ENCODE peak calls at places on chromosome 17, in five cellular contexts. W is sigmoid colon; K is mammary epithelial cell; B is A549; H is Jurkat, Clone E6-1. Q is an unnamed sample.

GRCh38 chr17:12977008-12977751 is 40.6 kb downstream of the ELAC2 start:
- DNase-seq in K (no peak), W (no peak), B (no peak), H (no peak), Q (no peak)

GRCh38 chr17:60006160-60006559 is 41.6 kb upstream of the RNFT1 start:
- DNase-seq in H (no peak), W (no peak), K (no peak), B (no peak), Q (no peak)

GRCh38 chr17:48995332-48995870 is 1.8 kb upstream of the IGF2BP1 start:
- DNase-seq in H (no peak), B (peak; percentile 83), W (no peak), K (no peak), Q (no peak)

GRCh38 chr17:17846645-17847044 is 9.9 kb upstream of the SREBF1 start:
- DNase-seq in B (no peak), W (no peak), K (no peak), H (no peak), Q (no peak)

GRCh38 chr17:14211778-14212177 is 24.9 kb downstream of the CDRT15 start:
- DNase-seq in H (no peak), K (no peak), B (no peak), W (no peak), Q (peak; percentile 87)

GRCh38 chr17:43526886-43527648 is 19.1 kb downstream of the ETV4 start:
- DNase-seq in K (no peak), B (no peak), W (no peak), H (no peak), Q (no peak)

GRCh38 chr17:57956311-57957119 is 1.3 kb upstream of the CUEDC1 start:
- DNase-seq in W (peak; percentile 55), H (peak; percentile 84), B (no peak), K (no peak), Q (peak; percentile 71)

GRCh38 chr17:17811381-17812210 is 25.2 kb downstream of the SREBF1 start:
- DNase-seq in W (no peak), H (no peak), K (no peak), B (peak; percentile 75), Q (no peak)

GRCh38 chr17:32878211-32878610 is 1.3 kb upstream of the MYO1D start:
- DNase-seq in W (peak; percentile 72), K (peak; percentile 37), B (no peak), H (no peak), Q (no peak)

GRCh38 chr17:78558181-78558850 is 18.9 kb downstream of the DNAH17 start:
- DNase-seq in W (no peak), H (no peak), K (peak; percentile 11), B (peak; percentile 53), Q (no peak)

GRCh38 chr17:59311051-59311468 is 20.4 kb upstream of the YPEL2 start:
- DNase-seq in K (peak; percentile 37), H (peak; percentile 54), B (peak; percentile 71), W (no peak), Q (no peak)

GRCh38 chr17:55284001-55284884 is 19.5 kb downstream of the HLF start:
- DNase-seq in W (no peak), B (no peak), K (no peak), H (peak; percentile 9), Q (no peak)

GRCh38 chr17:43468746-43469544 is 14.8 kb upstream of the DHX8 start:
- DNase-seq in B (peak; percentile 73), H (no peak), W (no peak), K (peak; percentile 100), Q (no peak)

GRCh38 chr17:70332811-70333210 is 163.5 kb downstream of the KCNJ2 start:
- DNase-seq in K (no peak), W (no peak), H (no peak), B (no peak), Q (no peak)

GRCh38 chr17:15432807-15433547 is 34.4 kb downstream of the CDRT4 start:
- DNase-seq in B (no peak), K (no peak), H (no peak), W (no peak), Q (no peak)

GRCh38 chr17:71441098-71441497 is 679.7 kb upstream of the SOX9 start:
- DNase-seq in W (no peak), H (no peak), K (peak; percentile 94), B (peak; percentile 90), Q (no peak)

GRCh38 chr17:50204431-50204830 is 3.0 kb upstream of the COL1A1 start:
- DNase-seq in B (no peak), W (no peak), H (no peak), K (no peak), Q (no peak)

GRCh38 chr17:40480501-40481003 is 20.9 kb downstream of the TNS4 start:
- DNase-seq in W (no peak), H (peak; percentile 63), K (peak; percentile 63), B (peak; percentile 87), Q (peak; percentile 91)

GRCh38 chr17:59406808-59407381 is 75.4 kb downstream of the YPEL2 start:
- DNase-seq in K (no peak), W (no peak), B (peak; percentile 56), H (no peak), Q (no peak)

GRCh38 chr17:17580662-17581470 is 10.6 kb downstream of the PEMT start:
- DNase-seq in W (no peak), H (no peak), B (no peak), K (no peak), Q (no peak)

GRCh38 chr17:80070375-80071115 is 30.8 kb upstream of the GAA start:
- DNase-seq in B (no peak), W (no peak), H (no peak), K (no peak), Q (no peak)

GRCh38 chr17:50665838-50666237 is 31.2 kb downstream of the ABCC3 start:
- DNase-seq in K (no peak), B (no peak), H (no peak), W (no peak), Q (no peak)

GRCh38 chr17:60128171-60128859 is 21.5 kb upstream of the CA4 start:
- DNase-seq in W (peak; percentile 4), K (no peak), B (no peak), H (no peak), Q (peak; percentile 14)

GRCh38 chr17:74591503-74591902 is 580 bp downstream of the CD300LD start:
- DNase-seq in H (no peak), W (no peak), K (no peak), B (no peak), Q (no peak)

GRCh38 chr17:22303096-22303495 is 610.8 kb downstream of the KCNJ18 start:
- DNase-seq in H (no peak), B (no peak), W (no peak), K (no peak), Q (no peak)

GRCh38 chr17:164536-165235 is 16.8 kb downstream of the DOC2B start:
- DNase-seq in B (peak; percentile 65), W (no peak), K (peak; percentile 4), H (peak; percentile 14), Q (no peak)

GRCh38 chr17:66485272-66485947 is 183.0 kb downstream of the PRKCA start:
- DNase-seq in B (no peak), H (no peak), W (no peak), K (no peak), Q (no peak)

GRCh38 chr17:4187076-4187475 is 44.1 kb downstream of the CYB5D2 start:
- DNase-seq in B (no peak), H (no peak), K (peak; percentile 99), W (no peak), Q (no peak)

GRCh38 chr17:22278302-22279275 is 586.3 kb downstream of the KCNJ18 start:
- DNase-seq in H (no peak), W (peak; percentile 59), B (no peak), K (no peak), Q (peak; percentile 64)

GRCh38 chr17:56393156-56393555 is 200.3 kb upstream of the NOG start:
- DNase-seq in H (no peak), B (no peak), K (no peak), W (no peak), Q (no peak)

GRCh38 chr17:30913955-30914354 is 7.8 kb upstream of the ADAP2 start:
- DNase-seq in B (no peak), H (no peak), W (no peak), K (no peak), Q (no peak)

GRCh38 chr17:60256174-60256573 is 106.4 kb downstream of the CA4 start:
- DNase-seq in B (no peak), W (no peak), K (no peak), H (no peak), Q (no peak)

GRCh38 chr17:72751746-72752145 is 340.7 kb downstream of the SLC39A11 start:
- DNase-seq in W (no peak), H (no peak), B (no peak), K (no peak), Q (no peak)

GRCh38 chr17:38431343-38432145 is 3.3 kb downstream of the ARHGAP23 start:
- DNase-seq in K (no peak), H (no peak), W (no peak), B (no peak), Q (no peak)

GRCh38 chr17:10161392-10161791 is 37.0 kb downstream of the GAS7 start:
- DNase-seq in W (no peak), H (no peak), K (no peak), B (no peak), Q (no peak)

GRCh38 chr17:47692137-47692894 is 1.6 kb upstream of the TBKBP1 start:
- DNase-seq in H (no peak), B (no peak), K (no peak), W (no peak), Q (no peak)
- H3K4me3 ChIP-seq in H (no peak overlapping the region), B (no peak overlapping the region), K (no peak overlapping the region), W (no peak overlapping the region), Q (no peak overlapping the region)

GRCh38 chr17:1347681-1348318 is 52.2 kb downstream of the YWHAE start:
- DNase-seq in B (no peak), H (no peak), K (peak; percentile 44), W (peak; percentile 75), Q (peak; percentile 81)
- H3K4me3 ChIP-seq in B (no peak overlapping the region), H (no peak overlapping the region), K (no peak overlapping the region), W (peak overlapping the region; percentile 30), Q (peak overlapping the region; percentile 32)

GRCh38 chr17:81518113-81518784 is 5.7 kb upstream of the ACTG1 start:
- DNase-seq in B (no peak), W (no peak), H (no peak), K (no peak), Q (no peak)

GRCh38 chr17:81515530-81516041 is 3.0 kb upstream of the ACTG1 start:
- DNase-seq in B (no peak), K (no peak), W (peak; percentile 76), H (no peak), Q (peak; percentile 90)

GRCh38 chr17:81517339-81518112 is 4.9 kb upstream of the ACTG1 start:
- DNase-seq in K (no peak), B (no peak), W (no peak), H (no peak), Q (peak; percentile 90)

GRCh38 chr17:81516439-81516838 is 3.8 kb upstream of the ACTG1 start:
- DNase-seq in B (no peak), H (no peak), K (no peak), W (no peak), Q (peak; percentile 82)

GRCh38 chr17:81517009-81517338 is 4.4 kb upstream of the ACTG1 start:
- DNase-seq in K (no peak), W (no peak), H (no peak), B (no peak), Q (no peak)
- H3K4me3 ChIP-seq in K (no peak overlapping the region), W (peak overlapping the region; percentile 88), H (no peak overlapping the region), B (no peak overlapping the region), Q (peak overlapping the region; percentile 92)

GRCh38 chr17:75854881-75855309 is 240 bp downstream of the WBP2 start:
- DNase-seq in B (no peak), H (no peak), W (no peak), K (no peak), Q (no peak)
- H3K4me3 ChIP-seq in B (peak overlapping the region; percentile 58), H (peak overlapping the region; percentile 87), W (peak overlapping the region; percentile 94), K (peak overlapping the region; percentile 84), Q (peak overlapping the region; percentile 63)

Q was measured in spleen.